ENCODE peak calls at places on chromosomes 16 and 17, in four cellular contexts. One of them, this sample, is unnamed. For H3K9me3, the result is how much of the 10 kb centered on the place peaks cover.

GRCh38 chr16:70758786-70759185 is 42.2 kb downstream of the VAC14 start:
- DNase-seq in psoas muscle: no peak
- DNase-seq in colonic mucosa: no peak
- DNase-seq in CD4-positive, CD25-positive, alpha-beta regulatory T cell: no peak
- DNase-seq in this sample: no peak

GRCh38 chr16:85278851-85279250 is 166.6 kb upstream of the CIBAR2 start:
- DNase-seq in psoas muscle: no peak
- DNase-seq in colonic mucosa: no peak
- DNase-seq in CD4-positive, CD25-positive, alpha-beta regulatory T cell: no peak
- DNase-seq in this sample: no peak

GRCh38 chr16:56041556-56042140 is 149.6 kb upstream of the GNAO1 start:
- DNase-seq in psoas muscle: no peak
- DNase-seq in colonic mucosa: no peak
- DNase-seq in CD4-positive, CD25-positive, alpha-beta regulatory T cell: no peak
- DNase-seq in this sample: peak

GRCh38 chr17:38706625-38707298 is 1.7 kb downstream of the MLLT6 start:
- DNase-seq in psoas muscle: no peak
- DNase-seq in colonic mucosa: peak
- DNase-seq in CD4-positive, CD25-positive, alpha-beta regulatory T cell: no peak
- DNase-seq in this sample: no peak

GRCh38 chr17:78573955-78574354 is 3.2 kb downstream of the DNAH17 start:
- DNase-seq in psoas muscle: no peak
- DNase-seq in colonic mucosa: no peak
- DNase-seq in CD4-positive, CD25-positive, alpha-beta regulatory T cell: no peak
- DNase-seq in this sample: no peak

GRCh38 chr17:8025176-8025911 is 13.5 kb upstream of the ALOX15B start:
- DNase-seq in psoas muscle: no peak
- DNase-seq in colonic mucosa: no peak
- DNase-seq in CD4-positive, CD25-positive, alpha-beta regulatory T cell: no peak
- DNase-seq in this sample: no peak

GRCh38 chr16:56269824-56270684 is 78.8 kb downstream of the GNAO1 start:
- DNase-seq in psoas muscle: no peak
- DNase-seq in colonic mucosa: no peak
- DNase-seq in CD4-positive, CD25-positive, alpha-beta regulatory T cell: no peak
- DNase-seq in this sample: no peak

GRCh38 chr16:24988137-24988535 is 27.0 kb downstream of the ARHGAP17 start:
- DNase-seq in psoas muscle: no peak
- DNase-seq in colonic mucosa: no peak
- DNase-seq in CD4-positive, CD25-positive, alpha-beta regulatory T cell: no peak
- DNase-seq in this sample: no peak

GRCh38 chr17:14080847-14081251 is 11.5 kb downstream of the COX10 start:
- DNase-seq in psoas muscle: no peak
- DNase-seq in colonic mucosa: peak
- DNase-seq in CD4-positive, CD25-positive, alpha-beta regulatory T cell: no peak
- DNase-seq in this sample: no peak

GRCh38 chr17:35189291-35189690 is 4.9 kb downstream of the SLC35G3 start:
- DNase-seq in psoas muscle: no peak
- DNase-seq in colonic mucosa: no peak
- DNase-seq in CD4-positive, CD25-positive, alpha-beta regulatory T cell: no peak
- DNase-seq in this sample: no peak

GRCh38 chr17:46975287-46975686 is 3.8 kb downstream of the RPRML start:
- DNase-seq in psoas muscle: no peak
- DNase-seq in colonic mucosa: no peak
- DNase-seq in CD4-positive, CD25-positive, alpha-beta regulatory T cell: no peak
- DNase-seq in this sample: no peak

GRCh38 chr17:50346313-50347086 is 574 bp downstream of the XYLT2 start:
- DNase-seq in psoas muscle: peak
- DNase-seq in colonic mucosa: peak
- DNase-seq in CD4-positive, CD25-positive, alpha-beta regulatory T cell: peak
- DNase-seq in this sample: no peak

GRCh38 chr17:48494335-48494734 is 36.5 kb downstream of the HOXB1 start:
- DNase-seq in psoas muscle: no peak
- DNase-seq in colonic mucosa: no peak
- DNase-seq in CD4-positive, CD25-positive, alpha-beta regulatory T cell: no peak
- DNase-seq in this sample: no peak

DNA sequence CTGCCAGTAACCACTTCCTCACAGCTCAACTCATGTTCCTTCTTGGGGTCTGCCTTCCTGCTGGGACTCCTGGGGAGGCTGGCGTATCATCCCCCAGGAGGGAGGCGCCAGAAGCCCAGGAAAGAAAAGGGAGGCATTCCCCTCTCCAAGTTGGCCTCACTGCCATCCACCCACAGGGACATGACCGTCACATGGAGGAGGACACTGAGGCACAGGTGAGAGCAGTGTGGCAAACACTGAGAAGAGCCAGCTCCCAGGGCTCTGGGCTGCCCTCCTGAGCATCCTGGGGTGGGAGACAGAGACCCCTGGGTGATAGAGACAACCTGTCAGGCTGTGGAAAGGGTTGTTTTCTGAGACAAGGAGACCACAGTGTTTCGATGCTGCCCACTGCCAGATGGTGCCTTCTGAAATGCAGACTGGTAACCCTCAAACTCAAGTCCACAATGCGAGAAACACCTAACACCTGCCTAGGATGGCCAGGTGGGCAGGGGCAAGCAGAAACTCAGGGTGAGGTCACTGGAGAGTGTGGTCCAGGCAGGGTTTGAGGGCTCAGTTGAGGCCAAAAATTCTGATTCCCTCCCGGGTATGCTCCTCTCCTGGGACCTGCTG is 1722.1 kb downstream of the TP53TG3F start:
- DNase-seq in psoas muscle: no peak
- DNase-seq in colonic mucosa: no peak
- DNase-seq in CD4-positive, CD25-positive, alpha-beta regulatory T cell: no peak
- DNase-seq in this sample: no peak
- H3K9me3 ChIP-seq in psoas muscle: under half
- H3K9me3 ChIP-seq in colonic mucosa: under half
- H3K9me3 ChIP-seq in CD4-positive, CD25-positive, alpha-beta regulatory T cell: under half
- H3K9me3 ChIP-seq in this sample: under half

DNA sequence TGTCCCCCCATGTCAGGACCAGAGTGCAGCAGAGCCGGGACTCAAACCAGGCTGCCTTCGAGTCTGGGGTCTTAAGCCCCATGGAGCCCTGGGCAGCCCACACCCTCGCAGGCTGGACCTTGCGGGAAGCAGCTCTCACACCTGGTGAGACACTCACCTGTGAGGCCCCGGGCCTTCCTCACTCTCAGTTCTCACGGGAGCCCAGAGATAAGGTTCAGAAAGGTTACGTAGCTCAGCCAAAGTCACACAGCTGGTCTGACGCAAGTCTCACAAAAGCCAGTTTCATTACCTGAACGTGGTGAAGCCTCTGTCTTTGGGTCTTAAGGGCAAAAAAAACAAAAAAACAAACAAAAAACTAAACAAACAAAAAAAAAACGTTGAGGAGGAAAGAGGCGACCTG is 32.8 kb upstream of the SSTR5 start:
- DNase-seq in psoas muscle: no peak
- DNase-seq in colonic mucosa: no peak
- DNase-seq in CD4-positive, CD25-positive, alpha-beta regulatory T cell: no peak
- DNase-seq in this sample: no peak
- H3K9me3 ChIP-seq in psoas muscle: under half
- H3K9me3 ChIP-seq in colonic mucosa: under half
- H3K9me3 ChIP-seq in CD4-positive, CD25-positive, alpha-beta regulatory T cell: under half
- H3K9me3 ChIP-seq in this sample: under half

GRCh38 chr16:68009157-68009735 is 6.5 kb downstream of the DPEP2NB start:
- DNase-seq in psoas muscle: no peak
- DNase-seq in colonic mucosa: no peak
- DNase-seq in CD4-positive, CD25-positive, alpha-beta regulatory T cell: no peak
- DNase-seq in this sample: no peak
- H3K9me3 ChIP-seq in psoas muscle: under half
- H3K9me3 ChIP-seq in colonic mucosa: under half
- H3K9me3 ChIP-seq in CD4-positive, CD25-positive, alpha-beta regulatory T cell: under half
- H3K9me3 ChIP-seq in this sample: under half

GRCh38 chr17:83196973-83197880 is 117.8 kb downstream of the METRNL start:
- DNase-seq in psoas muscle: peak
- DNase-seq in colonic mucosa: no peak
- DNase-seq in CD4-positive, CD25-positive, alpha-beta regulatory T cell: no peak
- DNase-seq in this sample: no peak
- H3K9me3 ChIP-seq in psoas muscle: under half
- H3K9me3 ChIP-seq in colonic mucosa: under half
- H3K9me3 ChIP-seq in CD4-positive, CD25-positive, alpha-beta regulatory T cell: under half
- H3K9me3 ChIP-seq in this sample: under half

DNA sequence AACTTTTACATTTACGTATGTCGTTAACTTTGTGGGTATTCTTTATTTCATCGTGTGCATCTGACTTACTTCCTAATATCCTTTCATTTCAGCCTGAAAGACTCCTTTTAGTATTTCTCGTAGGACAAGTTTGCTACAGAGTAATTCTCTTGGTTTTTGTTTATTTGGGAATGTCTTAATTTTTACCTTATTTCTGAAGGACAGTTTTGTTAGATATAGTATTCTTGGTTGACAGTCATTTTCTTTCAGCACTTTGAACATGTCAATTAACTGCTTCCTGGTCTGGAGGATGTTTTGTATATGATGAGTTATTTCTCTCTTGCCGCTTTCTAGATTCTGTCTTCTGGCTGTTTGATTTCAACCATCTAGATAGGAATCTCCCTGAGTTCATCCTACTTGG is 109.2 kb upstream of the NACA2 start:
- DNase-seq in psoas muscle: no peak
- DNase-seq in colonic mucosa: no peak
- DNase-seq in CD4-positive, CD25-positive, alpha-beta regulatory T cell: no peak
- DNase-seq in this sample: no peak
- H3K9me3 ChIP-seq in psoas muscle: under half
- H3K9me3 ChIP-seq in colonic mucosa: under half
- H3K9me3 ChIP-seq in CD4-positive, CD25-positive, alpha-beta regulatory T cell: under half
- H3K9me3 ChIP-seq in this sample: under half

GRCh38 chr16:31780342-31780741 is 93.3 kb upstream of the ZNF267 start:
- DNase-seq in psoas muscle: no peak
- DNase-seq in colonic mucosa: no peak
- DNase-seq in CD4-positive, CD25-positive, alpha-beta regulatory T cell: no peak
- DNase-seq in this sample: no peak

DNA sequence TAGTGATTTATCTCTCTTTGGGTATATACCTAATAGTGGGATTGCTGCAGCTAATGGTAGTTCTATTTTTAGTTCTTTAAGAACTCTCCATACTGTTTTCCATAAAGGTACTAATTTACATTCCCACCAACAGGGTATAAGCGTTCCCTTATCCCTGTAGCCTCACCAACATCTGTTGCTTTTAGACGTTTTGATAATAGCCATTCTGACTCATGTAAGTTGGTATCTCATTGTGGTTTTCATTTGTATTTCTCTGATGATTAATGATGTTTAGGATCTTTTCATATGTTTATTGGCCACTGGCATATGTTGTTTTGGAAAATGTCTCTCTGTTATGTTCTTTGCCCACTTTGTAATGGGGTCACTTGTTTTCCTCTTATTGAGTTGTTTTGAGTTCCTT is 88.5 kb upstream of the ZNF267 start:
- DNase-seq in psoas muscle: no peak
- DNase-seq in colonic mucosa: no peak
- DNase-seq in CD4-positive, CD25-positive, alpha-beta regulatory T cell: no peak
- DNase-seq in this sample: no peak
- H3K9me3 ChIP-seq in psoas muscle: half or more
- H3K9me3 ChIP-seq in colonic mucosa: under half
- H3K9me3 ChIP-seq in CD4-positive, CD25-positive, alpha-beta regulatory T cell: half or more
- H3K9me3 ChIP-seq in this sample: under half

DNA sequence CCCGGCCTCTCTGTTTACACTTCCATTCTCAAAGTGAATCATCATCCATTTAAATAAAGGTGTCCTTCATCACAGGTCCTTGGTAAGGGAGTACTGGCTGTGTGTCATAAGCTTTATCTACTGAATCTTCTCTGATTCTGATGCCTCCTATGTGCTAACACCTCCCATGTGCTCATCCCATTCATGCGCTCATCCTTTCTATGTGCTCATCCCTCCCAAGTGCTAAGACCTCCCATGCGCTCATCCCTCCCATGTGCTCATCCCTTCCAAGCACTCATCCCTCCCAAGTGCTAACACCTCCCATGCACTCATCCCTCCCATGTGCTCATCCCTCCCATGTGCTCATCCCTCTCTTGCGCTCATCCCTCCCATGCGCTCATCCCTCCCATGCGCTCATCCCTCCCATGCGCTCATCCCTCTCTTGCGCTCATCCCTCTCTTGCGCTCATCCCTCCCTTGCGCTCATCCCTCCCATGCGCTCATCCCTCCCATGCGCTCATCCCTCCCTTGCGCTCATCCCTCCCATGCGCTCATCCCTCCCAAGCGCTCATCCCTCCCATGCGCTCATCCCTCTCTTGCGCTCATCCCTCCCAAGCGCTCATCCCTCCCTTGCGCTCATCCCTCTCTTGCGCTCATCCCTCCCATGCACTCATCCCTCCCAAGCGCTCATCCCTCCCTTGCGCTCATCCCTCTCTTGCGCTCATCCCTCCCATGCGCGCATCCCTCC is 20.6 kb upstream of the ATP2A3 start:
- DNase-seq in psoas muscle: no peak
- DNase-seq in colonic mucosa: no peak
- DNase-seq in CD4-positive, CD25-positive, alpha-beta regulatory T cell: no peak
- DNase-seq in this sample: no peak
- H3K9me3 ChIP-seq in psoas muscle: under half
- H3K9me3 ChIP-seq in colonic mucosa: under half
- H3K9me3 ChIP-seq in CD4-positive, CD25-positive, alpha-beta regulatory T cell: under half
- H3K9me3 ChIP-seq in this sample: under half

GRCh38 chr17:75319818-75320691 is 30.8 kb upstream of the SLC25A19 start:
- DNase-seq in psoas muscle: no peak
- DNase-seq in colonic mucosa: no peak
- DNase-seq in CD4-positive, CD25-positive, alpha-beta regulatory T cell: no peak
- DNase-seq in this sample: no peak
- H3K9me3 ChIP-seq in psoas muscle: under half
- H3K9me3 ChIP-seq in colonic mucosa: under half
- H3K9me3 ChIP-seq in CD4-positive, CD25-positive, alpha-beta regulatory T cell: under half
- H3K9me3 ChIP-seq in this sample: under half

GRCh38 chr16:3400779-3401688 is at the start of the genes ZNF174 and ZSCAN32:
- DNase-seq in psoas muscle: peak
- DNase-seq in colonic mucosa: peak
- DNase-seq in CD4-positive, CD25-positive, alpha-beta regulatory T cell: peak
- DNase-seq in this sample: peak

GRCh38 chr16:3400446-3400778 is 392 bp downstream of the ZSCAN32 start:
- DNase-seq in psoas muscle: no peak
- DNase-seq in colonic mucosa: no peak
- DNase-seq in CD4-positive, CD25-positive, alpha-beta regulatory T cell: no peak
- DNase-seq in this sample: no peak

GRCh38 chr16:3401719-3402397 is 843 bp downstream of the ZNF174 start:
- DNase-seq in psoas muscle: no peak
- DNase-seq in colonic mucosa: no peak
- DNase-seq in CD4-positive, CD25-positive, alpha-beta regulatory T cell: no peak
- DNase-seq in this sample: no peak
- H3K9me3 ChIP-seq in psoas muscle: under half
- H3K9me3 ChIP-seq in colonic mucosa: under half
- H3K9me3 ChIP-seq in CD4-positive, CD25-positive, alpha-beta regulatory T cell: under half
- H3K9me3 ChIP-seq in this sample: under half

This sample was measured in T-helper 17 cell.